ENCODE peak calls at places on chromosome 6, in six cellular contexts. Z, L, K, T, G and P are unnamed samples.
A peak's percentile ranks its signal among the peaks of the same experiment; 100 is the strongest.

GRCh38 chr6:32083812-32084768 is 25.0 kb downstream of the TNXB start:
- DNase-seq in Z (no peak), L (no peak), K (no peak), T (no peak), G (peak; percentile 15), P (no peak)

GRCh38 chr6:89979473-89980119 is 85.3 kb downstream of the GJA10 start:
- DNase-seq in Z (no peak), L (no peak), K (no peak), T (no peak), G (no peak), P (no peak)

GRCh38 chr6:108114861-108115597 is 40.5 kb upstream of the OSTM1 start:
- DNase-seq in Z (no peak), L (no peak), K (peak; percentile 25), T (peak; percentile 59), G (no peak), P (no peak)

GRCh38 chr6:5749016-5749665 is 257.6 kb downstream of the NRN1 start:
- DNase-seq in Z (no peak), L (no peak), K (no peak), T (no peak), G (no peak), P (no peak)

GRCh38 chr6:67221226-67221625 is 1413.9 kb upstream of the ADGRB3 start:
- DNase-seq in Z (no peak), L (no peak), K (peak; percentile 8), T (peak; percentile 45), G (no peak), P (no peak)

GRCh38 chr6:111734068-111734825 is 128.6 kb upstream of the TRAF3IP2 start:
- DNase-seq in Z (no peak), L (no peak), K (no peak), T (no peak), G (no peak), P (no peak)

GRCh38 chr6:37679539-37680476 is 17.9 kb downstream of the MDGA1 start:
- DNase-seq in Z (peak; percentile 82), L (no peak), K (no peak), T (peak; percentile 28), G (no peak), P (no peak)

GRCh38 chr6:108002365-108003221 is 44.6 kb upstream of the SEC63 start:
- DNase-seq in Z (no peak), L (no peak), K (no peak), T (peak; percentile 95), G (no peak), P (no peak)

GRCh38 chr6:7146079-7146828 is 38.5 kb downstream of the RREB1 start:
- DNase-seq in Z (peak; percentile 74), L (peak; percentile 31), K (no peak), T (peak; percentile 60), G (peak; percentile 55), P (no peak)

GRCh38 chr6:90197854-90198496 is 98.7 kb downstream of the BACH2 start:
- DNase-seq in Z (no peak), L (no peak), K (no peak), T (peak; percentile 88), G (peak; percentile 43), P (no peak)

GRCh38 chr6:127466416-127466815 is 7.2 kb upstream of the KIAA0408 start:
- DNase-seq in Z (no peak), L (no peak), K (no peak), T (no peak), G (no peak), P (no peak)

GRCh38 chr6:121430514-121431460 is 4.7 kb upstream of the GJA1 start:
- DNase-seq in Z (no peak), L (peak; percentile 30), K (no peak), T (peak; percentile 55), G (no peak), P (no peak)

GRCh38 chr6:16243055-16243454 is 4.7 kb downstream of the GMPR start:
- DNase-seq in Z (no peak), L (peak; percentile 60), K (peak; percentile 25), T (peak; percentile 78), G (no peak), P (no peak)

GRCh38 chr6:87848616-87849015 is 146.6 kb upstream of the AKIRIN2 start:
- DNase-seq in Z (no peak), L (no peak), K (no peak), T (peak; percentile 84), G (no peak), P (no peak)

GRCh38 chr6:136063095-136063494 is 187.0 kb downstream of the MTFR2 start:
- DNase-seq in Z (no peak), L (no peak), K (no peak), T (no peak), G (no peak), P (no peak)

GRCh38 chr6:15341311-15341710 is 95.4 kb downstream of the JARID2 start:
- DNase-seq in Z (no peak), L (no peak), K (no peak), T (peak; percentile 60), G (no peak), P (no peak)

GRCh38 chr6:9481292-9482029 is 933.4 kb downstream of the TFAP2A start:
- DNase-seq in Z (no peak), L (no peak), K (no peak), T (peak; percentile 45), G (no peak), P (no peak)

GRCh38 chr6:55943329-55943728 is 67.9 kb upstream of the BMP5 start:
- DNase-seq in Z (no peak), L (no peak), K (no peak), T (no peak), G (no peak), P (no peak)

GRCh38 chr6:138989098-138989983 is 1.3 kb upstream of the REPS1 start:
- DNase-seq in Z (no peak), L (no peak), K (no peak), T (no peak), G (no peak), P (no peak)

GRCh38 chr6:135722182-135722581 is 129.3 kb upstream of the PDE7B start:
- DNase-seq in Z (no peak), L (no peak), K (no peak), T (no peak), G (no peak), P (no peak)

GRCh38 chr6:89655122-89655521 is 16.6 kb upstream of the LYRM2 start:
- DNase-seq in Z (no peak), L (no peak), K (no peak), T (peak; percentile 27), G (no peak), P (no peak)

GRCh38 chr6:111875741-111876140 is 2.5 kb upstream of the FYN start:
- DNase-seq in Z (no peak), L (no peak), K (no peak), T (no peak), G (no peak), P (no peak)

GRCh38 chr6:37648465-37649330 is 49.0 kb downstream of the MDGA1 start:
- DNase-seq in Z (no peak), L (no peak), K (no peak), T (peak; percentile 84), G (no peak), P (no peak)

GRCh38 chr6:11761744-11762620 is 16.6 kb downstream of the ADTRP start:
- DNase-seq in Z (no peak), L (no peak), K (no peak), T (no peak), G (no peak), P (no peak)

GRCh38 chr6:132919476-132919875 is 105.1 kb downstream of the RPS12 start:
- DNase-seq in Z (no peak), L (peak; percentile 94), K (peak; percentile 96), T (peak; percentile 64), G (peak; percentile 61), P (no peak)

GRCh38 chr6:150275489-150275888 is 93.3 kb upstream of the IYD start:
- DNase-seq in Z (no peak), L (no peak), K (no peak), T (no peak), G (no peak), P (no peak)

GRCh38 chr6:5109436-5109835 is 24.3 kb downstream of the PPP1R3G start:
- DNase-seq in Z (no peak), L (no peak), K (no peak), T (no peak), G (no peak), P (no peak)

GRCh38 chr6:7053125-7053784 is 54.5 kb upstream of the RREB1 start:
- DNase-seq in Z (no peak), L (no peak), K (no peak), T (no peak), G (no peak), P (no peak)

GRCh38 chr6:102749210-102749971 is 1355.9 kb downstream of the GRIK2 start:
- DNase-seq in Z (no peak), L (no peak), K (no peak), T (no peak), G (no peak), P (no peak)

GRCh38 chr6:136959471-136959891 is 37.4 kb downstream of the SLC35D3 start:
- DNase-seq in Z (no peak), L (no peak), K (no peak), T (no peak), G (no peak), P (no peak)

GRCh38 chr6:134117409-134117808 is 65.0 kb upstream of the SLC2A12 start:
- DNase-seq in Z (no peak), L (no peak), K (peak; percentile 18), T (no peak), G (no peak), P (no peak)

GRCh38 chr6:143037470-143037869 is 23.2 kb upstream of the AIG1 start:
- DNase-seq in Z (no peak), L (no peak), K (no peak), T (no peak), G (no peak), P (no peak)